ENCODE peak calls at places on chromosomes 11 and 22, in six cellular contexts. O is suprapubic skin, V is endothelial cell of umbilical vein, S is spleen, I is tibial nerve, Q is GM12892. C is an unnamed sample.

GRCh38 chr11:92211576-92212167 is 12.9 kb upstream of the FAT3 start:
- DNase-seq in O (no peak), S (no peak), V (no peak), Q (no peak), I (no peak), C (no peak)

GRCh38 chr11:106208795-106209194 is 131.3 kb downstream of the AASDHPPT start:
- DNase-seq in V (no peak), I (no peak), S (no peak), Q (no peak), O (no peak), C (no peak)

GRCh38 chr22:45268958-45269844 is 15.5 kb upstream of the UPK3A start:
- DNase-seq in I (peak; percentile 86), S (peak; percentile 98), O (peak; percentile 88), V (peak; percentile 62), Q (peak; percentile 75), C (peak; percentile 78)

GRCh38 chr11:61972796-61973602 is 5.6 kb upstream of the FTH1 start:
- DNase-seq in O (no peak), S (peak; percentile 71), Q (no peak), I (no peak), V (peak; percentile 76), C (no peak)

GRCh38 chr11:26651916-26652315 is 69.9 kb downstream of the SLC5A12 start:
- DNase-seq in S (no peak), Q (no peak), O (no peak), V (no peak), I (no peak), C (no peak)

GRCh38 chr22:32708835-32709234 is 92.7 kb upstream of the TIMP3 start:
- DNase-seq in S (no peak), O (no peak), Q (no peak), V (no peak), I (no peak), C (no peak)

GRCh38 chr11:58204042-58204441 is at the start of gene OR1S2:
- DNase-seq in S (no peak), Q (no peak), I (no peak), V (no peak), O (no peak), C (no peak)

GRCh38 chr11:123330948-123331347 is 99.1 kb upstream of the GRAMD1B start:
- DNase-seq in O (no peak), S (no peak), V (no peak), Q (no peak), I (no peak), C (no peak)

GRCh38 chr22:50486561-50487289 is at the start of gene MIOX:
- DNase-seq in Q (no peak), I (no peak), S (no peak), O (no peak), V (no peak), C (no peak)

GRCh38 chr11:71154406-71154805 is 98.0 kb downstream of the SHANK2 start:
- DNase-seq in Q (no peak), I (no peak), S (no peak), V (no peak), O (peak; percentile 35), C (no peak)

GRCh38 chr11:99865951-99866350 is 821.1 kb upstream of the ARHGAP42 start:
- DNase-seq in S (no peak), I (no peak), O (no peak), Q (no peak), V (no peak), C (no peak)

GRCh38 chr11:129969973-129970372 is 32.7 kb downstream of the PRDM10 start:
- DNase-seq in I (no peak), Q (no peak), S (no peak), V (no peak), O (no peak), C (no peak)

GRCh38 chr11:76234704-76235232 is 28.5 kb upstream of the WNT11 start:
- DNase-seq in V (no peak), S (peak; percentile 86), I (peak; percentile 46), Q (no peak), O (no peak), C (peak; percentile 37)

GRCh38 chr11:36469063-36469462 is 41.0 kb downstream of the TRAF6 start:
- DNase-seq in O (no peak), I (no peak), V (no peak), Q (no peak), S (no peak), C (no peak)

GRCh38 chr11:32325725-32326124 is 109.6 kb downstream of the WT1 start:
- DNase-seq in V (no peak), I (no peak), Q (no peak), S (no peak), O (no peak), C (no peak)

GRCh38 chr11:95991101-95991500 is 67.2 kb upstream of the MTMR2 start:
- DNase-seq in Q (no peak), I (no peak), V (no peak), S (no peak), O (no peak), C (no peak)

GRCh38 chr11:914747-915493 is 4.3 kb upstream of the CHID1 start:
- DNase-seq in V (no peak), Q (no peak), I (peak; percentile 67), S (peak; percentile 92), O (no peak), C (no peak)

GRCh38 chr11:2465201-2466068 is 20.6 kb downstream of the KCNQ1 start:
- DNase-seq in I (no peak), O (no peak), V (no peak), Q (no peak), S (peak; percentile 73), C (no peak)

GRCh38 chr11:95119361-95120060 is 29.9 kb downstream of the ENDOD1 start:
- DNase-seq in V (no peak), S (no peak), I (no peak), Q (no peak), O (no peak), C (no peak)

GRCh38 chr22:50718352-50718709 is 19.7 kb upstream of the ACR start:
- DNase-seq in V (no peak), S (no peak), I (no peak), O (no peak), Q (no peak), C (no peak)

GRCh38 chr11:10451399-10452116 is 3.5 kb upstream of the AMPD3 start:
- DNase-seq in S (peak; percentile 80), Q (no peak), I (no peak), V (no peak), O (no peak), C (no peak)

GRCh38 chr11:10454506-10454901 is 560 bp upstream of the AMPD3 start:
- DNase-seq in S (no peak), I (no peak), V (no peak), Q (no peak), O (no peak), C (no peak)

GRCh38 chr11:10452211-10452767 is 2.8 kb upstream of the AMPD3 start:
- DNase-seq in O (no peak), I (no peak), V (no peak), Q (no peak), S (no peak), C (no peak)

GRCh38 chr11:10453261-10453660 is 1.8 kb upstream of the AMPD3 start:
- DNase-seq in V (no peak), S (no peak), Q (no peak), O (no peak), I (no peak), C (no peak)

GRCh38 chr11:10450451-10451398 is 4.3 kb upstream of the AMPD3 start:
- DNase-seq in S (peak; percentile 92), Q (peak; percentile 59), O (no peak), V (no peak), I (no peak), C (peak; percentile 42)
- TF ChIP-seq POLR2A in S (no peak), Q (peak; percentile 21), O (no peak), V (no peak), I (no peak), C (no peak)

DNA sequence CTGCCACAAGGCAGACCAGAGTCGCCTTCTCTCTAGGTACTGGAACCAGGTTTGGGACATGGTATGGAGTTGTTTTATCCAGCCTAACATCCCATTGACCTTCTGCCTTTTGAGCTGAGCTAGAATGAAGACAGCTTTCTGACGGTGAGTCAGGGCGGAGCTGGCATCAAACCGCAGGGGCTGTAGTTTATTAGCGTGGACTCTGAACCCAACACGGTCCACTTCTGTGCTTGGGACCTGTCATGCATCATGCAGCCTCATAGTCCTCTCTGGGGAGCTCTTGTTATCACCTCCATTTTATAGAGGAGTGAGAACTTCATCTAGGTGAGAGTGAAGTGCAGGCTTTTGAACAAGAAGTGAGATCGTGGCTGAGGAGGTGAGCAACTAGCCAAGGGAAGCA is 8.3 kb downstream of the GAL3ST1 start:
- DNase-seq in O (no peak), S (no peak), I (no peak), Q (no peak), V (no peak), C (no peak)
- TF ChIP-seq POLR2A in O (no peak), S (no peak), I (no peak), Q (no peak), V (no peak), C (no peak)

GRCh38 chr11:65918211-65919150 is at the start of gene C11orf68:
- DNase-seq in I (no peak), S (no peak), O (peak; percentile 81), Q (no peak), V (peak; percentile 48), C (peak; percentile 62)

GRCh38 chr11:65917434-65918210 is 1.2 kb downstream of the C11orf68 start:
- DNase-seq in O (peak; percentile 74), S (peak; percentile 85), Q (no peak), I (no peak), V (no peak), C (no peak)

GRCh38 chr11:65920035-65920802 is 993 bp downstream of the DRAP1 start:
- DNase-seq in S (peak; percentile 87), Q (no peak), V (no peak), I (no peak), O (peak; percentile 74), C (no peak)

GRCh38 chr11:65921033-65921555 is 1.9 kb downstream of the DRAP1 start:
- DNase-seq in S (no peak), O (no peak), I (no peak), V (no peak), Q (no peak), C (no peak)

DNA sequence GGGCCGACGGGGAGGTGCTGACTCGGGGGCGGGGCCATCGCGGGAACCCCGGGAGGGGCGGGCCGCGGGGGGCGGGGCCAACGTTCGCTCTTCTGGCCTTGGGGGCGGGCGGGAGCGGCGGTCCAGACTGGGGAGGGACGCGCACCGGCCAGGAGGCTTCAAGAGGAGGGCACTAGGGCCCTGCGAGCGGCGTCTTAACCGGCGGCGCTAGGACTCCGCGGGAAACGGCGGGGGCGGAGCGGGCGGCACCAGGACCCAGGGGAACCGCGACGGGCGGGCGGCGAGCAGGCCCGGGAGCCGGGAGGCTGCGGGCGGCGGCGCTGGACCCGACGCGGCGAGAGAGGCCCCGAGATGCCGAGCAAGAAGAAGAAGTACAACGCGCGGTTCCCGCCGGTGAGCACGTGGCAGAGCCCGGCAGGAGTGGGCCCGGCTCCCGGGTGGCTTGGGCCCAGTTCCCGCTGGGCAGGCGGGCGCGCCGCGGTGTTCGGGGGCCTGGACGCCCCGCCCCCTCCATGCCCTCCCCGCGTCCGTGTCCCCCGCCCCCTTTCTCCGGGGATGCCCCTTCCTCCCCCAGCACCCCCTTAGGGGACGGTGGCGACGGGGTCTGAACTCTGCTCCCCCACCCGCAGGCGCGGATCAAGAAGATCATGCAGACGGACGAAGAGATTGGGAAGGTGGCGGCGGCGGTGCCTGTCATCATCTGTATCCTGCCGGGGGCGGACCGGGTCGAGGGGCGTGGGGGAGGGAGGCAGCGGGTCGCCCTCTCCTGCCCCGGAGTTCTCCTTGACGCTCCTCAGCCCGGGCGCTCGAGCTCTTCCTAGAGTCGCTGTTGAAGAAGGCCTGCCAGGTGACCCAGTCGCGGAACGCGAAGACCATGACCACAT is at the start of gene DRAP1:
- DNase-seq in O (peak; percentile 99), V (peak; percentile 97), S (peak; percentile 100), I (peak; percentile 94), Q (peak; percentile 97), C (peak; percentile 98)
- TF ChIP-seq POLR2A in O (peak; percentile 25), V (peak; percentile 23), S (peak; percentile 82), I (no peak), Q (peak; percentile 46), C (no peak)

GRCh38 chr11:65606876-65607613 is 7.0 kb downstream of the MAP3K11 start:
- DNase-seq in Q (no peak), S (peak; percentile 90), O (peak; percentile 95), I (peak; percentile 92), V (peak; percentile 96), C (peak; percentile 65)
- TF ChIP-seq POLR2A in Q (no peak), S (no peak), O (no peak), I (no peak), V (peak; percentile 68), C (no peak)